ENCODE peak calls at places on chromosomes 11 and 22, in ten cellular contexts. Q, L, E, U, V, O, X, A, P and R are unnamed samples.

GRCh38 chr11:102464859-102465500 is 12.4 kb upstream of the TMEM123 start:
- DNase-seq in P (no peak), Q (no peak), U (no peak), A (no peak), X (no peak), E (no peak), V (no peak), O (no peak), L (no peak), R (no peak)

GRCh38 chr22:46049726-46050450 is 72.9 kb upstream of the WNT7B start:
- DNase-seq in E (no peak), P (no peak), V (no peak), A (no peak), O (no peak), X (no peak), L (no peak), Q (no peak), U (no peak), R (no peak)

GRCh38 chr11:119207300-119207570 is 1.1 kb downstream of the CBL start:
- DNase-seq in E (peak), P (no peak), A (no peak), O (no peak), Q (no peak), V (no peak), L (no peak), X (peak), U (no peak), R (no peak)

GRCh38 chr11:28836285-28837081 is 728.3 kb downstream of the METTL15 start:
- DNase-seq in O (no peak), P (no peak), A (peak), X (peak), Q (no peak), U (no peak), V (no peak), L (peak), E (peak), R (no peak)

GRCh38 chr11:32374261-32374711 is 61.1 kb downstream of the WT1 start:
- DNase-seq in L (peak), A (peak), V (no peak), P (no peak), O (peak), E (peak), Q (no peak), X (peak), U (peak), R (no peak)

GRCh38 chr11:11450744-11451362 is 97.8 kb upstream of the CSNK2A3 start:
- DNase-seq in E (peak), V (no peak), O (no peak), Q (no peak), A (peak), L (peak), U (no peak), P (no peak), X (no peak), R (no peak)

GRCh38 chr11:28849053-28849452 is 740.9 kb downstream of the METTL15 start:
- DNase-seq in A (no peak), E (no peak), X (no peak), Q (no peak), P (no peak), O (no peak), V (no peak), U (no peak), L (no peak), R (no peak)

GRCh38 chr11:45774023-45774655 is 30.8 kb upstream of the SLC35C1 start:
- DNase-seq in P (no peak), L (no peak), X (no peak), Q (no peak), E (no peak), V (no peak), U (no peak), O (no peak), A (no peak), R (no peak)

GRCh38 chr11:94060401-94060800 is 39.2 kb downstream of the HEPHL1 start:
- DNase-seq in A (peak), L (no peak), E (peak), O (no peak), P (no peak), U (no peak), V (no peak), X (peak), Q (no peak), R (no peak)

GRCh38 chr22:27186643-27187042 is 529.3 kb downstream of the MIAT start:
- DNase-seq in P (no peak), O (no peak), L (no peak), U (no peak), E (no peak), A (no peak), X (no peak), V (no peak), Q (no peak), R (no peak)

GRCh38 chr11:66302656-66303055 is 11.0 kb downstream of the TMEM151A start:
- DNase-seq in Q (no peak), X (no peak), L (no peak), P (no peak), O (no peak), E (no peak), U (no peak), V (no peak), A (no peak), R (no peak)

GRCh38 chr11:35122308-35122707 is 16.7 kb upstream of the CD44 start:
- DNase-seq in X (no peak), A (no peak), L (no peak), U (no peak), V (no peak), P (no peak), E (no peak), Q (no peak), O (no peak), R (no peak)

GRCh38 chr22:41620646-41621098 is at the start of gene DESI1:
- DNase-seq in A (peak), X (peak), Q (no peak), L (peak), V (no peak), P (no peak), U (no peak), O (no peak), E (peak), R (no peak)

GRCh38 chr11:20013346-20014066 is 146.8 kb downstream of the DBX1 start:
- DNase-seq in E (no peak), Q (no peak), U (no peak), O (no peak), V (no peak), P (no peak), L (peak), X (peak), A (peak), R (no peak)

GRCh38 chr11:1346669-1347390 is 37.4 kb upstream of the TOLLIP start:
- DNase-seq in V (no peak), O (no peak), E (no peak), P (no peak), Q (no peak), L (no peak), U (no peak), A (no peak), X (no peak), R (no peak)

GRCh38 chr22:49637255-49637760 is 190.4 kb downstream of the BRD1 start:
- DNase-seq in V (no peak), Q (no peak), A (no peak), X (no peak), L (no peak), O (no peak), U (no peak), E (no peak), P (no peak), R (no peak)

GRCh38 chr11:12505183-12505582 is 127.8 kb downstream of the PARVA start:
- DNase-seq in V (no peak), O (no peak), X (no peak), Q (no peak), U (no peak), P (no peak), L (no peak), E (no peak), A (peak), R (no peak)

GRCh38 chr22:50178471-50178864 is 7.2 kb upstream of the TRABD start:
- DNase-seq in O (no peak), U (no peak), E (peak), A (no peak), V (peak), X (no peak), P (no peak), L (no peak), Q (no peak), R (no peak)

GRCh38 chr11:65115361-65116082 is 2.0 kb downstream of the ZNHIT2 start:
- DNase-seq in P (no peak), L (no peak), Q (no peak), V (no peak), X (no peak), E (no peak), A (no peak), O (no peak), U (no peak), R (no peak)

GRCh38 chr11:15864021-15864805 is 492.1 kb downstream of the SOX6 start:
- DNase-seq in U (no peak), O (no peak), Q (no peak), V (no peak), E (no peak), X (no peak), A (no peak), P (no peak), L (no peak), R (no peak)

GRCh38 chr11:69834811-69835800 is 15.9 kb upstream of the FGF3 start:
- DNase-seq in O (no peak), E (no peak), Q (no peak), U (no peak), P (no peak), V (no peak), X (no peak), A (no peak), L (no peak), R (no peak)

GRCh38 chr22:40620464-40621046 is 16.0 kb downstream of the MRTFA start:
- DNase-seq in A (no peak), P (no peak), E (peak), O (no peak), U (no peak), Q (no peak), L (peak), X (no peak), V (no peak), R (no peak)